ENCODE peak calls at places on chromosomes 12 and 14, in seven cellular contexts. K is neural progenitor cell, N is adipocyte, Z is psoas muscle, E is uterus, S is stomach, W is PC-9. U is an unnamed sample.

GRCh38 chr12:69106482-69107118 is 132.8 kb upstream of the CPSF6 start:
- DNase-seq in N (no peak), E (no peak), K (no peak), W (no peak), S (no peak), Z (no peak), U (no peak)

GRCh38 chr12:102833687-102834435 is 83.2 kb downstream of the PAH start:
- DNase-seq in E (no peak), S (no peak), W (no peak), K (peak; percentile 80), N (peak; percentile 27), Z (no peak), U (no peak)

GRCh38 chr14:81170829-81171195 is 49.9 kb downstream of the GTF2A1 start:
- DNase-seq in W (no peak), Z (no peak), N (no peak), E (no peak), K (no peak), S (no peak), U (no peak)

GRCh38 chr14:58805605-58806358 is 168.0 kb downstream of the DACT1 start:
- DNase-seq in K (no peak), E (no peak), W (no peak), N (peak; percentile 47), Z (no peak), S (no peak), U (no peak)

GRCh38 chr12:51242150-51242549 is 3.5 kb downstream of the DAZAP2 start:
- DNase-seq in W (no peak), E (no peak), Z (no peak), K (no peak), N (no peak), S (no peak), U (no peak)

GRCh38 chr12:42326466-42327226 is 679 bp downstream of the PPHLN1 start:
- DNase-seq in K (peak; percentile 11), S (no peak), W (peak; percentile 11), N (peak; percentile 67), E (no peak), Z (no peak), U (no peak)

GRCh38 chr12:90129369-90130030 is 420.9 kb upstream of the ATP2B1 start:
- DNase-seq in K (no peak), E (no peak), S (no peak), N (no peak), W (no peak), Z (no peak), U (no peak)

GRCh38 chr14:67426983-67427601 is 15.1 kb upstream of the PLEK2 start:
- DNase-seq in Z (peak; percentile 85), N (peak; percentile 88), K (peak; percentile 85), S (peak; percentile 82), E (peak; percentile 54), W (peak; percentile 76), U (peak; percentile 72)

GRCh38 chr12:89278862-89279261 is 73.4 kb downstream of the DUSP6 start:
- DNase-seq in E (no peak), Z (no peak), K (no peak), S (no peak), W (no peak), N (no peak), U (no peak)

GRCh38 chr12:93137656-93138612 is 208.8 kb upstream of the EEA1 start:
- DNase-seq in S (no peak), W (peak; percentile 33), N (peak; percentile 65), K (no peak), Z (no peak), E (no peak), U (no peak)

GRCh38 chr14:20477211-20477876 is 8.1 kb downstream of the PNP start:
- DNase-seq in K (no peak), W (peak; percentile 49), Z (no peak), N (peak; percentile 64), E (no peak), S (peak; percentile 73), U (peak; percentile 64)

DNA sequence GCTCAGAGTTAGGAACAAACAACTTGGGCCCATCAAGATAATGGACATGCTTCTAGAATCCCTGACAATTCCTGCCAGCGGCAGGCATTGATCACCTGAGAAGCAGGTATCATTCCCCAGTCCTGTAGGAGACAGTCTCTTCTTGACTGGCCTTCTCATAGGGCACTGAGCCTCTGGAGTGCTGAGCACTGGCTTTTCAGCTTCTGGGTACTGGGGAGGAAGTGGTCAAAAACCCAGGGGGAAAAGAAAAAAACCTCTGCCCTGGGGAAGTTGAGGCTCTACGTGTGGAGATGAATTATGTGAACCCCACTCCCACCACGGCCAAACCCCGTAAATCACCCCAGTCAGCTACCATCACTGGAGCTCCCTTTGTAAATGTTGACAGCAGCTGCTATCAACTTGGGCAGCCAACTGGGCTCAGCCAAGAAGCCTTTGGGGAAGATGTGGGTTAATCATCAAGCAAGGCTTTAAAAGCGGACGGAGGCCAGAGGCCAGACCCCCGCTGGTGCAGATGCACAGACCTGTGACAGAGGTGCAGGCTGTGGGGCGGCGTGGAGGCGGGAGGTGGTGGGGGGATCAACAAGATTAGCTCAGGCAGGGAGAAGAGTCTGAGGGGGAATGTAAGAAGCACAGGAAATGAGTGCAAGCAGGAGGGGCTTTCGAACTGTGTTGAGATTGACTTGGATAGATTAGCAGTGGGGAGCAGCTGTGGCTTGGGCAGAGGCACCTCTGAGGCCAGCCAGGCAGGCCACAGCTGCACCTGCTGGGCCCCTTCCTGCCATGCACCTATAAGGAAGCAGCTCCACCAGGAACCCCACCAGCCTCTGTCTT is 105.4 kb upstream of the HIF1A start:
- DNase-seq in N (no peak), W (no peak), K (peak; percentile 65), E (no peak), S (no peak), Z (no peak), U (no peak)
- H3K4me1 ChIP-seq in N (peaks cover 46% of the 10 kb centered on the region), W (peaks cover 13% of the 10 kb centered on the region), K (peaks cover 21% of the 10 kb centered on the region), E (no peaks in the 10 kb centered on the region), S (peaks cover 38% of the 10 kb centered on the region), Z (peaks cover 9% of the 10 kb centered on the region), U (peaks cover 8% of the 10 kb centered on the region)

DNA sequence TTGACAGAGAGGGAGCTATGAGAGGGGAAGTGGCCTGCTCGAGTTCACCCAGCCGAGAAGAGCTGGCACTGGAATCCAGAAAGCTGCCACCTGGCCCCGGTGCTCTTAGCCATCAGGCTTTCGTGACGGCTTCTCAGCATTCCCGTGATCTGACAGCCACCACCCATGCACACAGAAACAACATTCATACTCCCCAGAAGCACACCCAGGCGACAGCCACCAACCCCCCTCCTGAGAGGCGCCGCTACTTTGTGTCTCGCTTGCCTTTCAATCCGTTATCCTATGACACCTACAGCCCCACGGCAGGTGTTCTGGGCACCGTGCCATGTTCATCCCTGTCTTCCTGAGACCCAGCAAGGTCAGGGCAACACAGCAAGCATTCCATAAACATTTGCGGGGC is 31.4 kb downstream of the PSMC1 start:
- DNase-seq in K (no peak), Z (no peak), W (no peak), E (no peak), S (no peak), N (no peak), U (no peak)
- H3K36me3 ChIP-seq in K (no peaks in the 10 kb centered on the region), Z (no peaks in the 10 kb centered on the region), W (no peaks in the 10 kb centered on the region), E (no peaks in the 10 kb centered on the region), S (peaks cover 97% of the 10 kb centered on the region), N (peaks cover 59% of the 10 kb centered on the region), U (peaks cover 13% of the 10 kb centered on the region)

GRCh38 chr14:89767861-89768268 is 186.7 kb downstream of the EFCAB11 start:
- DNase-seq in E (no peak), W (no peak), N (peak; percentile 64), Z (no peak), S (no peak), K (peak; percentile 62), U (no peak)

GRCh38 chr14:89773151-89773550 is 181.4 kb downstream of the EFCAB11 start:
- DNase-seq in S (no peak), W (no peak), K (no peak), N (no peak), Z (no peak), E (no peak), U (no peak)

GRCh38 chr14:89773644-89774316 is 180.8 kb downstream of the EFCAB11 start:
- DNase-seq in W (peak; percentile 26), E (no peak), S (peak; percentile 80), Z (peak; percentile 69), K (peak; percentile 51), N (no peak), U (peak; percentile 33)

GRCh38 chr14:89775161-89775560 is 179.4 kb downstream of the EFCAB11 start:
- DNase-seq in W (no peak), N (no peak), S (no peak), E (no peak), K (no peak), Z (no peak), U (no peak)

DNA sequence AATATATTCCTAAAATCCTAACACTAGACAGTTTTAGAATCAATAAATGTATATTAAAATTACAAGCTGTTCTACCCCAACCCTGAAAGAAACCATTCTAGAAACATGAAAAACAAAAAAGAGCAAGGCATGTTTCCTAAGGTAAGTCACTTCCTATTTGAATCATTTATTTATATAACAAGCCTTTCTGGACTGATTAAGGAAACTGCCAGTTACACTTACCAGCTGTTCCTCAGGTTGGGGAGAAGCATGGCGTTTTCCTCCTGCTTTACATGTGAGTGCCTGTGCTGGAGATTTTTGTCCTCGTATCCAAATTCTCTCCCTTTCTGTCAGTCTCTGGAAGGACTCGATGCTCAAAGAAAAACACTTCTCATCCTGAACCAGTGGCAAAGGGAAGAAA is 183.3 kb downstream of the EFCAB11 start:
- DNase-seq in Z (no peak), E (no peak), W (no peak), S (no peak), K (no peak), N (peak; percentile 50), U (no peak)
- H3K4me1 ChIP-seq in Z (peaks cover 10% of the 10 kb centered on the region), E (no peaks in the 10 kb centered on the region), W (no peaks in the 10 kb centered on the region), S (peaks cover 20% of the 10 kb centered on the region), K (peaks cover 20% of the 10 kb centered on the region), N (peaks cover 6% of the 10 kb centered on the region), U (peaks cover 1% of the 10 kb centered on the region)

DNA sequence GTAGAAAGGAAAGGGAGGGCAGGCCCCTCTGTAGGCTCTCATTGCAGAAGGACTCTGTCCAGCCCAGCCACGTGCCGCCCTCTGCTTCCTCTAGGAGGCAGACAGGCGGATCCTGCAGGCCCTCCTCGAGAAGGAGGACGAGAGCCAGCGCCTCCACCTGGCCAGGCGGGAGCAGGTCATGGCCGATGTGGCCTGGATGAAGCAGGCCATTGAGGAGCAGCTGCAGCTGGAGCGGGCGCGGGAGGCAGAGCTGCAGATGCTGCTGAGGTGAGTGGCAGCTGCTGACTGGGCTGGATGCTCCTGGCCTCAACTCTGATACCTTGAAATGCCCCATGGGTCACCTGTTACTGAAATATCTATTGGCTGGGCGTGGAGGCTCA is 10.9 kb downstream of the TCHP start:
- DNase-seq in N (no peak), S (no peak), Z (no peak), K (peak; percentile 77), E (no peak), W (no peak), U (no peak)
- H3K36me3 ChIP-seq in N (peaks cover 81% of the 10 kb centered on the region), S (peaks cover 100% of the 10 kb centered on the region), Z (no peaks in the 10 kb centered on the region), K (no peaks in the 10 kb centered on the region), E (no peaks in the 10 kb centered on the region), W (no peaks in the 10 kb centered on the region), U (peaks cover 25% of the 10 kb centered on the region)

GRCh38 chr14:96256420-96256819 is 410 bp downstream of the BDKRB1 start:
- DNase-seq in K (no peak), W (no peak), Z (no peak), E (no peak), N (peak; percentile 82), S (no peak), U (no peak)
- H3K4me1 ChIP-seq in K (no peaks in the 10 kb centered on the region), W (peaks cover 29% of the 10 kb centered on the region), Z (no peaks in the 10 kb centered on the region), E (no peaks in the 10 kb centered on the region), N (peaks cover 45% of the 10 kb centered on the region), S (peaks cover 13% of the 10 kb centered on the region), U (no peaks in the 10 kb centered on the region)